ENCODE peak calls at places on chromosomes 12 and 14, in ten cellular contexts. One of them, this sample, is unnamed.

GRCh38 chr14:98984719-98985041 is 287.3 kb downstream of the BCL11B start:
- DNase-seq in NB4: peak; percentile 20
- DNase-seq in AG09309: no peak
- DNase-seq in cardiac fibroblast: no peak
- DNase-seq in HFFc6: no peak
- DNase-seq in cardiac muscle cell: no peak
- DNase-seq in Calu3: no peak
- DNase-seq in uterus: no peak
- DNase-seq in ovary: no peak
- DNase-seq in fibroblast of the aortic adventitia: no peak
- DNase-seq in this sample: no peak

GRCh38 chr14:96090441-96091148 is 51.4 kb downstream of the C14orf132 start:
- DNase-seq in NB4: no peak
- DNase-seq in AG09309: no peak
- DNase-seq in cardiac fibroblast: peak; percentile 52
- DNase-seq in HFFc6: peak; percentile 38
- DNase-seq in cardiac muscle cell: peak; percentile 85
- DNase-seq in Calu3: no peak
- DNase-seq in uterus: peak; percentile 74
- DNase-seq in ovary: peak; percentile 69
- DNase-seq in fibroblast of the aortic adventitia: peak; percentile 70
- DNase-seq in this sample: peak; percentile 92

GRCh38 chr12:88914967-88915366 is 334.7 kb upstream of the KITLG start:
- DNase-seq in NB4: no peak
- DNase-seq in AG09309: no peak
- DNase-seq in cardiac fibroblast: no peak
- DNase-seq in HFFc6: no peak
- DNase-seq in cardiac muscle cell: no peak
- DNase-seq in Calu3: no peak
- DNase-seq in uterus: no peak
- DNase-seq in ovary: no peak
- DNase-seq in fibroblast of the aortic adventitia: no peak
- DNase-seq in this sample: no peak

GRCh38 chr12:79426121-79426520 is 264.6 kb downstream of the PAWR start:
- DNase-seq in NB4: no peak
- DNase-seq in AG09309: no peak
- DNase-seq in cardiac fibroblast: no peak
- DNase-seq in HFFc6: no peak
- DNase-seq in cardiac muscle cell: no peak
- DNase-seq in Calu3: no peak
- DNase-seq in uterus: no peak
- DNase-seq in ovary: no peak
- DNase-seq in fibroblast of the aortic adventitia: peak; percentile 60
- DNase-seq in this sample: no peak

GRCh38 chr14:80954771-80955299 is 586 bp upstream of the TSHR start:
- DNase-seq in NB4: peak; percentile 70
- DNase-seq in AG09309: no peak
- DNase-seq in cardiac fibroblast: peak; percentile 82
- DNase-seq in HFFc6: peak; percentile 77
- DNase-seq in cardiac muscle cell: peak; percentile 81
- DNase-seq in Calu3: peak; percentile 77
- DNase-seq in uterus: peak; percentile 75
- DNase-seq in ovary: peak; percentile 70
- DNase-seq in fibroblast of the aortic adventitia: peak; percentile 81
- DNase-seq in this sample: peak; percentile 91

GRCh38 chr14:88856786-88857366 is 32.4 kb downstream of the TTC8 start:
- DNase-seq in NB4: no peak
- DNase-seq in AG09309: no peak
- DNase-seq in cardiac fibroblast: no peak
- DNase-seq in HFFc6: peak; percentile 75
- DNase-seq in cardiac muscle cell: no peak
- DNase-seq in Calu3: no peak
- DNase-seq in uterus: no peak
- DNase-seq in ovary: no peak
- DNase-seq in fibroblast of the aortic adventitia: no peak
- DNase-seq in this sample: no peak

GRCh38 chr12:51838762-51839161 is 9.8 kb downstream of the FIGNL2 start:
- DNase-seq in NB4: no peak
- DNase-seq in AG09309: no peak
- DNase-seq in cardiac fibroblast: no peak
- DNase-seq in HFFc6: no peak
- DNase-seq in cardiac muscle cell: no peak
- DNase-seq in Calu3: no peak
- DNase-seq in uterus: no peak
- DNase-seq in ovary: no peak
- DNase-seq in fibroblast of the aortic adventitia: no peak
- DNase-seq in this sample: no peak

GRCh38 chr12:91785655-91786489 is 359.8 kb downstream of the BTG1 start:
- DNase-seq in NB4: no peak
- DNase-seq in AG09309: no peak
- DNase-seq in cardiac fibroblast: no peak
- DNase-seq in HFFc6: no peak
- DNase-seq in cardiac muscle cell: no peak
- DNase-seq in Calu3: no peak
- DNase-seq in uterus: no peak
- DNase-seq in ovary: no peak
- DNase-seq in fibroblast of the aortic adventitia: no peak
- DNase-seq in this sample: no peak

GRCh38 chr12:71159260-71159659 is 1.5 kb upstream of the TSPAN8 start:
- DNase-seq in NB4: no peak
- DNase-seq in AG09309: no peak
- DNase-seq in cardiac fibroblast: no peak
- DNase-seq in HFFc6: no peak
- DNase-seq in cardiac muscle cell: no peak
- DNase-seq in Calu3: no peak
- DNase-seq in uterus: no peak
- DNase-seq in ovary: no peak
- DNase-seq in fibroblast of the aortic adventitia: no peak
- DNase-seq in this sample: no peak

GRCh38 chr14:29156096-29156495 is 389.5 kb downstream of the FOXG1 start:
- DNase-seq in NB4: no peak
- DNase-seq in AG09309: no peak
- DNase-seq in cardiac fibroblast: no peak
- DNase-seq in HFFc6: no peak
- DNase-seq in cardiac muscle cell: no peak
- DNase-seq in Calu3: no peak
- DNase-seq in uterus: no peak
- DNase-seq in ovary: no peak
- DNase-seq in fibroblast of the aortic adventitia: no peak
- DNase-seq in this sample: no peak

GRCh38 chr14:56262530-56262929 is 144.3 kb downstream of the PELI2 start:
- DNase-seq in NB4: no peak
- DNase-seq in AG09309: no peak
- DNase-seq in cardiac fibroblast: no peak
- DNase-seq in HFFc6: no peak
- DNase-seq in cardiac muscle cell: no peak
- DNase-seq in Calu3: no peak
- DNase-seq in uterus: no peak
- DNase-seq in ovary: no peak
- DNase-seq in fibroblast of the aortic adventitia: no peak
- DNase-seq in this sample: no peak

GRCh38 chr12:106342397-106343212 is 14.9 kb upstream of the POLR3B start:
- DNase-seq in NB4: no peak
- DNase-seq in AG09309: peak; percentile 45
- DNase-seq in cardiac fibroblast: peak; percentile 81
- DNase-seq in HFFc6: peak; percentile 77
- DNase-seq in cardiac muscle cell: peak; percentile 71
- DNase-seq in Calu3: peak; percentile 36
- DNase-seq in uterus: peak; percentile 87
- DNase-seq in ovary: peak; percentile 84
- DNase-seq in fibroblast of the aortic adventitia: peak; percentile 92
- DNase-seq in this sample: peak; percentile 72

GRCh38 chr12:70559390-70559789 is 77.8 kb downstream of the PTPRB start:
- DNase-seq in NB4: no peak
- DNase-seq in AG09309: no peak
- DNase-seq in cardiac fibroblast: no peak
- DNase-seq in HFFc6: no peak
- DNase-seq in cardiac muscle cell: no peak
- DNase-seq in Calu3: no peak
- DNase-seq in uterus: no peak
- DNase-seq in ovary: no peak
- DNase-seq in fibroblast of the aortic adventitia: no peak
- DNase-seq in this sample: no peak

GRCh38 chr14:52068741-52069616 is at the start of gene NID2:
- DNase-seq in NB4: no peak
- DNase-seq in AG09309: no peak
- DNase-seq in cardiac fibroblast: peak; percentile 97
- DNase-seq in HFFc6: peak; percentile 93
- DNase-seq in cardiac muscle cell: peak; percentile 98
- DNase-seq in Calu3: peak; percentile 19
- DNase-seq in uterus: peak; percentile 91
- DNase-seq in ovary: peak; percentile 92
- DNase-seq in fibroblast of the aortic adventitia: peak; percentile 97
- DNase-seq in this sample: peak; percentile 89

GRCh38 chr14:39488600-39488999 is 56.4 kb upstream of the FBXO33 start:
- DNase-seq in NB4: no peak
- DNase-seq in AG09309: no peak
- DNase-seq in cardiac fibroblast: peak; percentile 15
- DNase-seq in HFFc6: peak; percentile 40
- DNase-seq in cardiac muscle cell: peak; percentile 17
- DNase-seq in Calu3: no peak
- DNase-seq in uterus: no peak
- DNase-seq in ovary: no peak
- DNase-seq in fibroblast of the aortic adventitia: peak; percentile 12
- DNase-seq in this sample: no peak

GRCh38 chr12:95880895-95881294 is 22.1 kb downstream of the SNRPF start:
- DNase-seq in NB4: no peak
- DNase-seq in AG09309: no peak
- DNase-seq in cardiac fibroblast: no peak
- DNase-seq in HFFc6: no peak
- DNase-seq in cardiac muscle cell: no peak
- DNase-seq in Calu3: no peak
- DNase-seq in uterus: no peak
- DNase-seq in ovary: no peak
- DNase-seq in fibroblast of the aortic adventitia: no peak
- DNase-seq in this sample: no peak

GRCh38 chr12:130775953-130776856 is 60.1 kb upstream of the RIMBP2 start:
- DNase-seq in NB4: peak; percentile 79
- DNase-seq in AG09309: peak; percentile 55
- DNase-seq in cardiac fibroblast: peak; percentile 81
- DNase-seq in HFFc6: peak; percentile 80
- DNase-seq in cardiac muscle cell: peak; percentile 84
- DNase-seq in Calu3: peak; percentile 82
- DNase-seq in uterus: peak; percentile 28
- DNase-seq in ovary: no peak
- DNase-seq in fibroblast of the aortic adventitia: peak; percentile 86
- DNase-seq in this sample: peak; percentile 29

GRCh38 chr14:102445641-102446040 is 63.9 kb downstream of the ANKRD9 start:
- DNase-seq in NB4: no peak
- DNase-seq in AG09309: no peak
- DNase-seq in cardiac fibroblast: no peak
- DNase-seq in HFFc6: no peak
- DNase-seq in cardiac muscle cell: no peak
- DNase-seq in Calu3: no peak
- DNase-seq in uterus: no peak
- DNase-seq in ovary: no peak
- DNase-seq in fibroblast of the aortic adventitia: no peak
- DNase-seq in this sample: no peak
- TF ChIP-seq CTCF in NB4: no peak
- TF ChIP-seq CTCF in AG09309: no peak
- TF ChIP-seq CTCF in cardiac fibroblast: no peak
- TF ChIP-seq CTCF in HFFc6: no peak
- TF ChIP-seq CTCF in cardiac muscle cell: no peak
- TF ChIP-seq CTCF in Calu3: no peak
- TF ChIP-seq CTCF in uterus: no peak
- TF ChIP-seq CTCF in ovary: no peak
- TF ChIP-seq CTCF in fibroblast of the aortic adventitia: no peak
- TF ChIP-seq CTCF in this sample: no peak

GRCh38 chr14:74531467-74531866 is 37.9 kb downstream of the ISCA2 start:
- DNase-seq in NB4: peak; percentile 35
- DNase-seq in AG09309: no peak
- DNase-seq in cardiac fibroblast: peak; percentile 54
- DNase-seq in HFFc6: peak; percentile 32
- DNase-seq in cardiac muscle cell: peak; percentile 74
- DNase-seq in Calu3: peak; percentile 24
- DNase-seq in uterus: no peak
- DNase-seq in ovary: no peak
- DNase-seq in fibroblast of the aortic adventitia: peak; percentile 72
- DNase-seq in this sample: peak; percentile 64
- TF ChIP-seq CTCF in NB4: no peak
- TF ChIP-seq CTCF in AG09309: peak; percentile 39
- TF ChIP-seq CTCF in cardiac fibroblast: no peak
- TF ChIP-seq CTCF in HFFc6: peak; percentile 39
- TF ChIP-seq CTCF in cardiac muscle cell: peak; percentile 38
- TF ChIP-seq CTCF in Calu3: no peak
- TF ChIP-seq CTCF in uterus: no peak
- TF ChIP-seq CTCF in ovary: no peak
- TF ChIP-seq CTCF in fibroblast of the aortic adventitia: peak; percentile 46
- TF ChIP-seq CTCF in this sample: no peak

GRCh38 chr14:100281286-100282082 is 24.8 kb downstream of the SLC25A29 start:
- DNase-seq in NB4: no peak
- DNase-seq in AG09309: no peak
- DNase-seq in cardiac fibroblast: no peak
- DNase-seq in HFFc6: no peak
- DNase-seq in cardiac muscle cell: no peak
- DNase-seq in Calu3: no peak
- DNase-seq in uterus: no peak
- DNase-seq in ovary: no peak
- DNase-seq in fibroblast of the aortic adventitia: no peak
- DNase-seq in this sample: peak; percentile 96

GRCh38 chr14:100282083-100282350 is 24.2 kb downstream of the SLC25A29 start:
- DNase-seq in NB4: no peak
- DNase-seq in AG09309: no peak
- DNase-seq in cardiac fibroblast: no peak
- DNase-seq in HFFc6: no peak
- DNase-seq in cardiac muscle cell: no peak
- DNase-seq in Calu3: no peak
- DNase-seq in uterus: no peak
- DNase-seq in ovary: no peak
- DNase-seq in fibroblast of the aortic adventitia: no peak
- DNase-seq in this sample: no peak

GRCh38 chr14:100279563-100279962 is 26.7 kb downstream of the SLC25A29 start:
- DNase-seq in NB4: no peak
- DNase-seq in AG09309: no peak
- DNase-seq in cardiac fibroblast: no peak
- DNase-seq in HFFc6: no peak
- DNase-seq in cardiac muscle cell: no peak
- DNase-seq in Calu3: no peak
- DNase-seq in uterus: no peak
- DNase-seq in ovary: no peak
- DNase-seq in fibroblast of the aortic adventitia: no peak
- DNase-seq in this sample: no peak

GRCh38 chr14:100279133-100279532 is 27.1 kb downstream of the SLC25A29 start:
- DNase-seq in NB4: no peak
- DNase-seq in AG09309: no peak
- DNase-seq in cardiac fibroblast: no peak
- DNase-seq in HFFc6: no peak
- DNase-seq in cardiac muscle cell: no peak
- DNase-seq in Calu3: no peak
- DNase-seq in uterus: no peak
- DNase-seq in ovary: no peak
- DNase-seq in fibroblast of the aortic adventitia: no peak
- DNase-seq in this sample: no peak

GRCh38 chr14:100278702-100279101 is 27.5 kb downstream of the SLC25A29 start:
- DNase-seq in NB4: peak; percentile 75
- DNase-seq in AG09309: peak; percentile 41
- DNase-seq in cardiac fibroblast: peak; percentile 73
- DNase-seq in HFFc6: peak; percentile 63
- DNase-seq in cardiac muscle cell: peak; percentile 76
- DNase-seq in Calu3: no peak
- DNase-seq in uterus: no peak
- DNase-seq in ovary: no peak
- DNase-seq in fibroblast of the aortic adventitia: peak; percentile 60
- DNase-seq in this sample: peak; percentile 80
- TF ChIP-seq CTCF in NB4: no peak
- TF ChIP-seq CTCF in AG09309: peak; percentile 44
- TF ChIP-seq CTCF in cardiac fibroblast: peak; percentile 38
- TF ChIP-seq CTCF in HFFc6: peak; percentile 49
- TF ChIP-seq CTCF in cardiac muscle cell: peak; percentile 48
- TF ChIP-seq CTCF in Calu3: no peak
- TF ChIP-seq CTCF in uterus: no peak
- TF ChIP-seq CTCF in ovary: no peak
- TF ChIP-seq CTCF in fibroblast of the aortic adventitia: peak; percentile 41
- TF ChIP-seq CTCF in this sample: no peak

GRCh38 chr14:54814076-54814475 is 88.5 kb downstream of the GCH1 start:
- DNase-seq in NB4: peak; percentile 44
- DNase-seq in AG09309: no peak
- DNase-seq in cardiac fibroblast: no peak
- DNase-seq in HFFc6: no peak
- DNase-seq in cardiac muscle cell: no peak
- DNase-seq in Calu3: peak; percentile 21
- DNase-seq in uterus: no peak
- DNase-seq in ovary: no peak
- DNase-seq in fibroblast of the aortic adventitia: no peak
- DNase-seq in this sample: no peak
- TF ChIP-seq CTCF in NB4: peak; percentile 22
- TF ChIP-seq CTCF in AG09309: peak; percentile 26
- TF ChIP-seq CTCF in cardiac fibroblast: peak; percentile 10
- TF ChIP-seq CTCF in HFFc6: peak; percentile 60
- TF ChIP-seq CTCF in cardiac muscle cell: no peak
- TF ChIP-seq CTCF in Calu3: no peak
- TF ChIP-seq CTCF in uterus: no peak
- TF ChIP-seq CTCF in ovary: no peak
- TF ChIP-seq CTCF in fibroblast of the aortic adventitia: peak; percentile 2
- TF ChIP-seq CTCF in this sample: no peak

This sample was measured in thyroid gland.